ENCODE peak calls at places on chromosomes 3 and 15, in six cellular contexts. C, I, U, Q, E and G are unnamed samples.

GRCh38 chr3:45204136-45204535 is 22.0 kb downstream of the TMEM158 start:
- DNase-seq in E (no peak), Q (no peak), I (no peak), C (no peak), U (peak), G (peak)

GRCh38 chr3:31488475-31489017 is 44.2 kb upstream of the STT3B start:
- DNase-seq in Q (no peak), E (no peak), I (no peak), C (no peak), U (no peak), G (no peak)

GRCh38 chr3:116242825-116243224 is 202.5 kb downstream of the LSAMP start:
- DNase-seq in C (no peak), Q (no peak), I (no peak), U (no peak), E (no peak), G (no peak)

GRCh38 chr15:40506964-40507571 is 36.3 kb downstream of the CHST14 start:
- DNase-seq in U (peak), E (peak), C (peak), Q (peak), I (peak), G (peak)

GRCh38 chr3:171121801-171122200 is 95.3 kb upstream of the SLC2A2 start:
- DNase-seq in C (no peak), E (no peak), Q (no peak), U (no peak), I (no peak), G (no peak)

GRCh38 chr3:120622870-120623718 is 27.0 kb downstream of the NDUFB4 start:
- DNase-seq in U (peak), C (no peak), E (no peak), Q (no peak), I (no peak), G (peak)

GRCh38 chr3:99842826-99843589 is 25.3 kb downstream of the CMSS1 start:
- DNase-seq in I (no peak), U (peak), E (no peak), C (peak), Q (no peak), G (no peak)

GRCh38 chr15:85477730-85478129 is 97.3 kb downstream of the AKAP13 start:
- DNase-seq in Q (no peak), C (peak), I (no peak), E (no peak), U (peak), G (no peak)

GRCh38 chr3:123067689-123068226 is 933 bp downstream of the PDIA5 start:
- DNase-seq in C (no peak), U (no peak), Q (no peak), I (no peak), E (no peak), G (no peak)

GRCh38 chr3:107994954-107995715 is 95.7 kb downstream of the CD47 start:
- DNase-seq in I (no peak), C (no peak), U (no peak), E (no peak), Q (no peak), G (no peak)

GRCh38 chr15:31102374-31103342 is 1.1 kb upstream of the TRPM1 start:
- DNase-seq in C (no peak), U (no peak), Q (no peak), I (no peak), E (no peak), G (no peak)

GRCh38 chr3:174016186-174016585 is 618.6 kb downstream of the NLGN1 start:
- DNase-seq in C (no peak), Q (no peak), I (no peak), E (no peak), U (peak), G (no peak)

GRCh38 chr3:57788624-57789018 is 32.5 kb downstream of the SLMAP start:
- DNase-seq in C (no peak), E (no peak), I (no peak), U (no peak), Q (no peak), G (no peak)

GRCh38 chr3:172513488-172513887 is 9.7 kb downstream of the TNFSF10 start:
- DNase-seq in E (no peak), U (peak), C (no peak), I (no peak), Q (no peak), G (no peak)

GRCh38 chr3:177750436-177750835 is 553.2 kb upstream of the TBL1XR1 start:
- DNase-seq in E (no peak), I (no peak), Q (no peak), U (no peak), C (no peak), G (no peak)

GRCh38 chr15:88648357-88649214 is 9.8 kb downstream of the ISG20 start:
- DNase-seq in E (no peak), Q (peak), C (no peak), U (no peak), I (peak), G (no peak)

GRCh38 chr3:159711560-159712333 is 276.9 kb upstream of the IL12A start:
- DNase-seq in Q (no peak), I (no peak), C (peak), U (peak), E (no peak), G (peak)

GRCh38 chr15:22887157-22887951 is 48.9 kb downstream of the NIPA2 start:
- DNase-seq in Q (no peak), C (no peak), I (no peak), U (peak), E (no peak), G (no peak)

GRCh38 chr3:181919375-181919774 is 207.7 kb downstream of the SOX2 start:
- DNase-seq in I (no peak), E (no peak), Q (no peak), C (no peak), U (peak), G (no peak)